ENCODE peak calls at places on chromosomes 5 and 9, in six cellular contexts. One of them, this sample, is unnamed.

GRCh38 chr5:169583424-169584215 is at the start of gene SPDL1:
- DNase-seq in hippocampal formation: peak
- DNase-seq in GM23248: peak
- DNase-seq in neural progenitor cell: peak
- DNase-seq in stimulated activated CD4-positive, alpha-beta T cell treated with anti-CD3 and anti-CD28 coated beads, Interleukin-2, amount 100 ng/mL, for 24 hours: peak
- DNase-seq in activated CD4-positive, alpha-beta T cell treated with anti-CD3 and anti-CD28 coated beads, Interleukin-2, amount 50 U/mL, for 1 hour: peak
- DNase-seq in this sample: peak

GRCh38 chr9:100160021-100160420 is 61.0 kb downstream of the INVS start:
- DNase-seq in neural progenitor cell: no peak
- DNase-seq in GM23248: no peak
- DNase-seq in activated CD4-positive, alpha-beta T cell treated with anti-CD3 and anti-CD28 coated beads, Interleukin-2, amount 50 U/mL, for 1 hour: no peak
- DNase-seq in stimulated activated CD4-positive, alpha-beta T cell treated with anti-CD3 and anti-CD28 coated beads, Interleukin-2, amount 100 ng/mL, for 24 hours: no peak
- DNase-seq in hippocampal formation: no peak
- DNase-seq in this sample: no peak

GRCh38 chr9:93397664-93398381 is 53.7 kb upstream of the FAM120A start:
- DNase-seq in neural progenitor cell: no peak
- DNase-seq in activated CD4-positive, alpha-beta T cell treated with anti-CD3 and anti-CD28 coated beads, Interleukin-2, amount 50 U/mL, for 1 hour: no peak
- DNase-seq in stimulated activated CD4-positive, alpha-beta T cell treated with anti-CD3 and anti-CD28 coated beads, Interleukin-2, amount 100 ng/mL, for 24 hours: no peak
- DNase-seq in GM23248: peak
- DNase-seq in hippocampal formation: no peak
- DNase-seq in this sample: no peak

GRCh38 chr5:172953776-172954189 is 5.4 kb upstream of the RPL26L1 start:
- DNase-seq in hippocampal formation: no peak
- DNase-seq in stimulated activated CD4-positive, alpha-beta T cell treated with anti-CD3 and anti-CD28 coated beads, Interleukin-2, amount 100 ng/mL, for 24 hours: no peak
- DNase-seq in activated CD4-positive, alpha-beta T cell treated with anti-CD3 and anti-CD28 coated beads, Interleukin-2, amount 50 U/mL, for 1 hour: no peak
- DNase-seq in neural progenitor cell: no peak
- DNase-seq in GM23248: peak
- DNase-seq in this sample: no peak

GRCh38 chr5:157458835-157459234 is 1.2 kb upstream of the NIPAL4 start:
- DNase-seq in hippocampal formation: no peak
- DNase-seq in activated CD4-positive, alpha-beta T cell treated with anti-CD3 and anti-CD28 coated beads, Interleukin-2, amount 50 U/mL, for 1 hour: no peak
- DNase-seq in GM23248: no peak
- DNase-seq in neural progenitor cell: no peak
- DNase-seq in stimulated activated CD4-positive, alpha-beta T cell treated with anti-CD3 and anti-CD28 coated beads, Interleukin-2, amount 100 ng/mL, for 24 hours: no peak
- DNase-seq in this sample: no peak

GRCh38 chr5:168874713-168875380 is 295.7 kb upstream of the PANK3 start:
- DNase-seq in activated CD4-positive, alpha-beta T cell treated with anti-CD3 and anti-CD28 coated beads, Interleukin-2, amount 50 U/mL, for 1 hour: no peak
- DNase-seq in hippocampal formation: no peak
- DNase-seq in GM23248: peak
- DNase-seq in neural progenitor cell: peak
- DNase-seq in stimulated activated CD4-positive, alpha-beta T cell treated with anti-CD3 and anti-CD28 coated beads, Interleukin-2, amount 100 ng/mL, for 24 hours: no peak
- DNase-seq in this sample: no peak

GRCh38 chr5:78472469-78473106 is 112.2 kb downstream of the SCAMP1 start:
- DNase-seq in hippocampal formation: no peak
- DNase-seq in stimulated activated CD4-positive, alpha-beta T cell treated with anti-CD3 and anti-CD28 coated beads, Interleukin-2, amount 100 ng/mL, for 24 hours: no peak
- DNase-seq in activated CD4-positive, alpha-beta T cell treated with anti-CD3 and anti-CD28 coated beads, Interleukin-2, amount 50 U/mL, for 1 hour: no peak
- DNase-seq in GM23248: peak
- DNase-seq in neural progenitor cell: no peak
- DNase-seq in this sample: no peak

GRCh38 chr5:147341382-147341781 is 106.6 kb downstream of the STK32A start:
- DNase-seq in stimulated activated CD4-positive, alpha-beta T cell treated with anti-CD3 and anti-CD28 coated beads, Interleukin-2, amount 100 ng/mL, for 24 hours: no peak
- DNase-seq in hippocampal formation: no peak
- DNase-seq in activated CD4-positive, alpha-beta T cell treated with anti-CD3 and anti-CD28 coated beads, Interleukin-2, amount 50 U/mL, for 1 hour: no peak
- DNase-seq in GM23248: no peak
- DNase-seq in neural progenitor cell: no peak
- DNase-seq in this sample: no peak

GRCh38 chr5:180423133-180423532 is 70.0 kb upstream of the GFPT2 start:
- DNase-seq in activated CD4-positive, alpha-beta T cell treated with anti-CD3 and anti-CD28 coated beads, Interleukin-2, amount 50 U/mL, for 1 hour: no peak
- DNase-seq in GM23248: no peak
- DNase-seq in stimulated activated CD4-positive, alpha-beta T cell treated with anti-CD3 and anti-CD28 coated beads, Interleukin-2, amount 100 ng/mL, for 24 hours: no peak
- DNase-seq in hippocampal formation: no peak
- DNase-seq in neural progenitor cell: no peak
- DNase-seq in this sample: no peak

GRCh38 chr5:852431-853401 is 1.9 kb upstream of the ZDHHC11 start:
- DNase-seq in activated CD4-positive, alpha-beta T cell treated with anti-CD3 and anti-CD28 coated beads, Interleukin-2, amount 50 U/mL, for 1 hour: no peak
- DNase-seq in stimulated activated CD4-positive, alpha-beta T cell treated with anti-CD3 and anti-CD28 coated beads, Interleukin-2, amount 100 ng/mL, for 24 hours: no peak
- DNase-seq in hippocampal formation: no peak
- DNase-seq in GM23248: no peak
- DNase-seq in neural progenitor cell: no peak
- DNase-seq in this sample: no peak

GRCh38 chr5:133664422-133664821 is 52.1 kb upstream of the FSTL4 start:
- DNase-seq in stimulated activated CD4-positive, alpha-beta T cell treated with anti-CD3 and anti-CD28 coated beads, Interleukin-2, amount 100 ng/mL, for 24 hours: no peak
- DNase-seq in activated CD4-positive, alpha-beta T cell treated with anti-CD3 and anti-CD28 coated beads, Interleukin-2, amount 50 U/mL, for 1 hour: no peak
- DNase-seq in hippocampal formation: no peak
- DNase-seq in neural progenitor cell: no peak
- DNase-seq in GM23248: peak
- DNase-seq in this sample: no peak

GRCh38 chr5:16550316-16550952 is 66.4 kb downstream of the RETREG1 start:
- DNase-seq in stimulated activated CD4-positive, alpha-beta T cell treated with anti-CD3 and anti-CD28 coated beads, Interleukin-2, amount 100 ng/mL, for 24 hours: peak
- DNase-seq in hippocampal formation: no peak
- DNase-seq in activated CD4-positive, alpha-beta T cell treated with anti-CD3 and anti-CD28 coated beads, Interleukin-2, amount 50 U/mL, for 1 hour: peak
- DNase-seq in GM23248: peak
- DNase-seq in neural progenitor cell: peak
- DNase-seq in this sample: peak

GRCh38 chr9:88777498-88778312 is 213.6 kb upstream of the S1PR3 start:
- DNase-seq in stimulated activated CD4-positive, alpha-beta T cell treated with anti-CD3 and anti-CD28 coated beads, Interleukin-2, amount 100 ng/mL, for 24 hours: no peak
- DNase-seq in hippocampal formation: no peak
- DNase-seq in neural progenitor cell: peak
- DNase-seq in GM23248: no peak
- DNase-seq in activated CD4-positive, alpha-beta T cell treated with anti-CD3 and anti-CD28 coated beads, Interleukin-2, amount 50 U/mL, for 1 hour: no peak
- DNase-seq in this sample: no peak

GRCh38 chr5:138212828-138213160 is 329 bp downstream of the CDC23 start:
- DNase-seq in neural progenitor cell: peak
- DNase-seq in hippocampal formation: no peak
- DNase-seq in GM23248: peak
- DNase-seq in activated CD4-positive, alpha-beta T cell treated with anti-CD3 and anti-CD28 coated beads, Interleukin-2, amount 50 U/mL, for 1 hour: no peak
- DNase-seq in stimulated activated CD4-positive, alpha-beta T cell treated with anti-CD3 and anti-CD28 coated beads, Interleukin-2, amount 100 ng/mL, for 24 hours: no peak
- DNase-seq in this sample: no peak

GRCh38 chr5:125489146-125489545 is 742.7 kb upstream of the ZNF608 start:
- DNase-seq in hippocampal formation: no peak
- DNase-seq in activated CD4-positive, alpha-beta T cell treated with anti-CD3 and anti-CD28 coated beads, Interleukin-2, amount 50 U/mL, for 1 hour: no peak
- DNase-seq in stimulated activated CD4-positive, alpha-beta T cell treated with anti-CD3 and anti-CD28 coated beads, Interleukin-2, amount 100 ng/mL, for 24 hours: no peak
- DNase-seq in neural progenitor cell: no peak
- DNase-seq in GM23248: no peak
- DNase-seq in this sample: no peak

GRCh38 chr9:130732131-130732530 is 38.6 kb downstream of the EXOSC2 start:
- DNase-seq in activated CD4-positive, alpha-beta T cell treated with anti-CD3 and anti-CD28 coated beads, Interleukin-2, amount 50 U/mL, for 1 hour: no peak
- DNase-seq in GM23248: peak
- DNase-seq in neural progenitor cell: no peak
- DNase-seq in stimulated activated CD4-positive, alpha-beta T cell treated with anti-CD3 and anti-CD28 coated beads, Interleukin-2, amount 100 ng/mL, for 24 hours: no peak
- DNase-seq in hippocampal formation: no peak
- DNase-seq in this sample: no peak

GRCh38 chr9:114099523-114100270 is 605 bp upstream of the KIF12 start:
- DNase-seq in stimulated activated CD4-positive, alpha-beta T cell treated with anti-CD3 and anti-CD28 coated beads, Interleukin-2, amount 100 ng/mL, for 24 hours: no peak
- DNase-seq in activated CD4-positive, alpha-beta T cell treated with anti-CD3 and anti-CD28 coated beads, Interleukin-2, amount 50 U/mL, for 1 hour: no peak
- DNase-seq in GM23248: no peak
- DNase-seq in hippocampal formation: no peak
- DNase-seq in neural progenitor cell: no peak
- DNase-seq in this sample: no peak

GRCh38 chr5:76384189-76384588 is 18.9 kb upstream of the IQGAP2 start:
- DNase-seq in neural progenitor cell: no peak
- DNase-seq in hippocampal formation: no peak
- DNase-seq in stimulated activated CD4-positive, alpha-beta T cell treated with anti-CD3 and anti-CD28 coated beads, Interleukin-2, amount 100 ng/mL, for 24 hours: no peak
- DNase-seq in activated CD4-positive, alpha-beta T cell treated with anti-CD3 and anti-CD28 coated beads, Interleukin-2, amount 50 U/mL, for 1 hour: no peak
- DNase-seq in GM23248: no peak
- DNase-seq in this sample: no peak

GRCh38 chr9:133892193-133892920 is 99.8 kb downstream of the VAV2 start:
- DNase-seq in activated CD4-positive, alpha-beta T cell treated with anti-CD3 and anti-CD28 coated beads, Interleukin-2, amount 50 U/mL, for 1 hour: no peak
- DNase-seq in hippocampal formation: no peak
- DNase-seq in GM23248: no peak
- DNase-seq in stimulated activated CD4-positive, alpha-beta T cell treated with anti-CD3 and anti-CD28 coated beads, Interleukin-2, amount 100 ng/mL, for 24 hours: no peak
- DNase-seq in neural progenitor cell: no peak
- DNase-seq in this sample: peak

GRCh38 chr5:87944553-87945320 is 323.9 kb downstream of the TMEM161B start:
- DNase-seq in hippocampal formation: peak
- DNase-seq in GM23248: no peak
- DNase-seq in neural progenitor cell: peak
- DNase-seq in stimulated activated CD4-positive, alpha-beta T cell treated with anti-CD3 and anti-CD28 coated beads, Interleukin-2, amount 100 ng/mL, for 24 hours: no peak
- DNase-seq in activated CD4-positive, alpha-beta T cell treated with anti-CD3 and anti-CD28 coated beads, Interleukin-2, amount 50 U/mL, for 1 hour: no peak
- DNase-seq in this sample: no peak

GRCh38 chr5:172380992-172381643 is 73.2 kb downstream of the SH3PXD2B start:
- DNase-seq in hippocampal formation: peak
- DNase-seq in stimulated activated CD4-positive, alpha-beta T cell treated with anti-CD3 and anti-CD28 coated beads, Interleukin-2, amount 100 ng/mL, for 24 hours: no peak
- DNase-seq in neural progenitor cell: no peak
- DNase-seq in GM23248: peak
- DNase-seq in activated CD4-positive, alpha-beta T cell treated with anti-CD3 and anti-CD28 coated beads, Interleukin-2, amount 50 U/mL, for 1 hour: no peak
- DNase-seq in this sample: no peak

GRCh38 chr5:179612577-179613459 is 10.7 kb downstream of the HNRNPH1 start:
- DNase-seq in stimulated activated CD4-positive, alpha-beta T cell treated with anti-CD3 and anti-CD28 coated beads, Interleukin-2, amount 100 ng/mL, for 24 hours: no peak
- DNase-seq in neural progenitor cell: no peak
- DNase-seq in activated CD4-positive, alpha-beta T cell treated with anti-CD3 and anti-CD28 coated beads, Interleukin-2, amount 50 U/mL, for 1 hour: no peak
- DNase-seq in GM23248: no peak
- DNase-seq in hippocampal formation: no peak
- DNase-seq in this sample: no peak

GRCh38 chr9:86458456-86458855 is 104.2 kb upstream of the TUT7 start:
- DNase-seq in hippocampal formation: no peak
- DNase-seq in activated CD4-positive, alpha-beta T cell treated with anti-CD3 and anti-CD28 coated beads, Interleukin-2, amount 50 U/mL, for 1 hour: no peak
- DNase-seq in stimulated activated CD4-positive, alpha-beta T cell treated with anti-CD3 and anti-CD28 coated beads, Interleukin-2, amount 100 ng/mL, for 24 hours: no peak
- DNase-seq in GM23248: no peak
- DNase-seq in neural progenitor cell: peak
- DNase-seq in this sample: no peak

GRCh38 chr9:132040808-132041207 is 38.9 kb downstream of the MED27 start:
- DNase-seq in GM23248: no peak
- DNase-seq in neural progenitor cell: no peak
- DNase-seq in activated CD4-positive, alpha-beta T cell treated with anti-CD3 and anti-CD28 coated beads, Interleukin-2, amount 50 U/mL, for 1 hour: no peak
- DNase-seq in hippocampal formation: no peak
- DNase-seq in stimulated activated CD4-positive, alpha-beta T cell treated with anti-CD3 and anti-CD28 coated beads, Interleukin-2, amount 100 ng/mL, for 24 hours: no peak
- DNase-seq in this sample: no peak

GRCh38 chr9:98774746-98775145 is 21.6 kb downstream of the ANKS6 start:
- DNase-seq in hippocampal formation: no peak
- DNase-seq in stimulated activated CD4-positive, alpha-beta T cell treated with anti-CD3 and anti-CD28 coated beads, Interleukin-2, amount 100 ng/mL, for 24 hours: peak
- DNase-seq in GM23248: peak
- DNase-seq in activated CD4-positive, alpha-beta T cell treated with anti-CD3 and anti-CD28 coated beads, Interleukin-2, amount 50 U/mL, for 1 hour: peak
- DNase-seq in neural progenitor cell: peak
- DNase-seq in this sample: no peak

This sample was measured in HuH-7.